ENCODE peak calls at places on chromosomes 5 and 9, in six cellular contexts. One of them, this sample, is unnamed.

GRCh38 chr9:76510041-76510440 is 51.1 kb downstream of the GCNT1 start:
- DNase-seq in sigmoid colon: no peak
- DNase-seq in WERI-Rb-1: no peak
- DNase-seq in activated CD8-positive, alpha-beta memory T cell treated with anti-CD3 and anti-CD28 coated beads, Interleukin-2, amount 50 U/mL, for 48 hours: no peak
- DNase-seq in stimulated activated CD4-positive, alpha-beta T cell treated with anti-CD3 and anti-CD28 coated beads, Interleukin-1b, Interleukin-23, amount 100 ng/mL, for 4 hours: no peak
- DNase-seq in NCI-H1092: no peak
- DNase-seq in this sample: no peak

GRCh38 chr9:98372077-98372812 is 116.8 kb upstream of the TBC1D2 start:
- DNase-seq in NCI-H1092: no peak
- DNase-seq in stimulated activated CD4-positive, alpha-beta T cell treated with anti-CD3 and anti-CD28 coated beads, Interleukin-1b, Interleukin-23, amount 100 ng/mL, for 4 hours: no peak
- DNase-seq in WERI-Rb-1: no peak
- DNase-seq in activated CD8-positive, alpha-beta memory T cell treated with anti-CD3 and anti-CD28 coated beads, Interleukin-2, amount 50 U/mL, for 48 hours: no peak
- DNase-seq in sigmoid colon: peak; percentile 68
- DNase-seq in this sample: no peak

GRCh38 chr5:58087131-58087530 is 372.8 kb downstream of the PLK2 start:
- DNase-seq in WERI-Rb-1: no peak
- DNase-seq in stimulated activated CD4-positive, alpha-beta T cell treated with anti-CD3 and anti-CD28 coated beads, Interleukin-1b, Interleukin-23, amount 100 ng/mL, for 4 hours: no peak
- DNase-seq in sigmoid colon: no peak
- DNase-seq in NCI-H1092: no peak
- DNase-seq in activated CD8-positive, alpha-beta memory T cell treated with anti-CD3 and anti-CD28 coated beads, Interleukin-2, amount 50 U/mL, for 48 hours: no peak
- DNase-seq in this sample: no peak

GRCh38 chr9:11023201-11023600 is 410.4 kb upstream of the PTPRD start:
- DNase-seq in NCI-H1092: no peak
- DNase-seq in activated CD8-positive, alpha-beta memory T cell treated with anti-CD3 and anti-CD28 coated beads, Interleukin-2, amount 50 U/mL, for 48 hours: no peak
- DNase-seq in stimulated activated CD4-positive, alpha-beta T cell treated with anti-CD3 and anti-CD28 coated beads, Interleukin-1b, Interleukin-23, amount 100 ng/mL, for 4 hours: no peak
- DNase-seq in WERI-Rb-1: no peak
- DNase-seq in sigmoid colon: no peak
- DNase-seq in this sample: no peak

GRCh38 chr5:159764283-159764927 is 151.9 kb upstream of the ADRA1B start:
- DNase-seq in NCI-H1092: no peak
- DNase-seq in stimulated activated CD4-positive, alpha-beta T cell treated with anti-CD3 and anti-CD28 coated beads, Interleukin-1b, Interleukin-23, amount 100 ng/mL, for 4 hours: no peak
- DNase-seq in sigmoid colon: no peak
- DNase-seq in activated CD8-positive, alpha-beta memory T cell treated with anti-CD3 and anti-CD28 coated beads, Interleukin-2, amount 50 U/mL, for 48 hours: no peak
- DNase-seq in WERI-Rb-1: no peak
- DNase-seq in this sample: no peak

GRCh38 chr5:167827766-167828165 is 463.7 kb upstream of the WWC1 start:
- DNase-seq in sigmoid colon: no peak
- DNase-seq in NCI-H1092: no peak
- DNase-seq in WERI-Rb-1: no peak
- DNase-seq in activated CD8-positive, alpha-beta memory T cell treated with anti-CD3 and anti-CD28 coated beads, Interleukin-2, amount 50 U/mL, for 48 hours: no peak
- DNase-seq in stimulated activated CD4-positive, alpha-beta T cell treated with anti-CD3 and anti-CD28 coated beads, Interleukin-1b, Interleukin-23, amount 100 ng/mL, for 4 hours: no peak
- DNase-seq in this sample: no peak

GRCh38 chr5:21152611-21153010 is 1164.6 kb upstream of the CDH18 start:
- DNase-seq in activated CD8-positive, alpha-beta memory T cell treated with anti-CD3 and anti-CD28 coated beads, Interleukin-2, amount 50 U/mL, for 48 hours: no peak
- DNase-seq in sigmoid colon: no peak
- DNase-seq in WERI-Rb-1: no peak
- DNase-seq in NCI-H1092: no peak
- DNase-seq in stimulated activated CD4-positive, alpha-beta T cell treated with anti-CD3 and anti-CD28 coated beads, Interleukin-1b, Interleukin-23, amount 100 ng/mL, for 4 hours: no peak
- DNase-seq in this sample: no peak

GRCh38 chr5:17817946-17818345 is 183.7 kb downstream of the TAF11L14 start:
- DNase-seq in WERI-Rb-1: no peak
- DNase-seq in stimulated activated CD4-positive, alpha-beta T cell treated with anti-CD3 and anti-CD28 coated beads, Interleukin-1b, Interleukin-23, amount 100 ng/mL, for 4 hours: no peak
- DNase-seq in NCI-H1092: no peak
- DNase-seq in sigmoid colon: no peak
- DNase-seq in activated CD8-positive, alpha-beta memory T cell treated with anti-CD3 and anti-CD28 coated beads, Interleukin-2, amount 50 U/mL, for 48 hours: no peak
- DNase-seq in this sample: no peak

GRCh38 chr5:36502608-36503007 is 103.8 kb upstream of the SLC1A3 start:
- DNase-seq in stimulated activated CD4-positive, alpha-beta T cell treated with anti-CD3 and anti-CD28 coated beads, Interleukin-1b, Interleukin-23, amount 100 ng/mL, for 4 hours: no peak
- DNase-seq in activated CD8-positive, alpha-beta memory T cell treated with anti-CD3 and anti-CD28 coated beads, Interleukin-2, amount 50 U/mL, for 48 hours: no peak
- DNase-seq in WERI-Rb-1: no peak
- DNase-seq in NCI-H1092: no peak
- DNase-seq in sigmoid colon: no peak
- DNase-seq in this sample: no peak

GRCh38 chr9:5892456-5893133 is 1.9 kb downstream of the MLANA start:
- DNase-seq in activated CD8-positive, alpha-beta memory T cell treated with anti-CD3 and anti-CD28 coated beads, Interleukin-2, amount 50 U/mL, for 48 hours: no peak
- DNase-seq in stimulated activated CD4-positive, alpha-beta T cell treated with anti-CD3 and anti-CD28 coated beads, Interleukin-1b, Interleukin-23, amount 100 ng/mL, for 4 hours: no peak
- DNase-seq in sigmoid colon: no peak
- DNase-seq in NCI-H1092: no peak
- DNase-seq in WERI-Rb-1: no peak
- DNase-seq in this sample: peak; percentile 16

GRCh38 chr9:21096172-21096900 is 18.6 kb upstream of the IFNB1 start:
- DNase-seq in WERI-Rb-1: no peak
- DNase-seq in NCI-H1092: no peak
- DNase-seq in stimulated activated CD4-positive, alpha-beta T cell treated with anti-CD3 and anti-CD28 coated beads, Interleukin-1b, Interleukin-23, amount 100 ng/mL, for 4 hours: peak; percentile 11
- DNase-seq in sigmoid colon: no peak
- DNase-seq in activated CD8-positive, alpha-beta memory T cell treated with anti-CD3 and anti-CD28 coated beads, Interleukin-2, amount 50 U/mL, for 48 hours: no peak
- DNase-seq in this sample: no peak

GRCh38 chr5:51398875-51399635 is 15.8 kb downstream of the ISL1 start:
- DNase-seq in sigmoid colon: no peak
- DNase-seq in NCI-H1092: no peak
- DNase-seq in stimulated activated CD4-positive, alpha-beta T cell treated with anti-CD3 and anti-CD28 coated beads, Interleukin-1b, Interleukin-23, amount 100 ng/mL, for 4 hours: no peak
- DNase-seq in WERI-Rb-1: no peak
- DNase-seq in activated CD8-positive, alpha-beta memory T cell treated with anti-CD3 and anti-CD28 coated beads, Interleukin-2, amount 50 U/mL, for 48 hours: no peak
- DNase-seq in this sample: peak; percentile 3

GRCh38 chr5:142403583-142403982 is 78.8 kb upstream of the SPRY4 start:
- DNase-seq in NCI-H1092: no peak
- DNase-seq in sigmoid colon: no peak
- DNase-seq in activated CD8-positive, alpha-beta memory T cell treated with anti-CD3 and anti-CD28 coated beads, Interleukin-2, amount 50 U/mL, for 48 hours: no peak
- DNase-seq in WERI-Rb-1: no peak
- DNase-seq in stimulated activated CD4-positive, alpha-beta T cell treated with anti-CD3 and anti-CD28 coated beads, Interleukin-1b, Interleukin-23, amount 100 ng/mL, for 4 hours: no peak
- DNase-seq in this sample: no peak

GRCh38 chr5:19534751-19535150 is 453.2 kb downstream of the CDH18 start:
- DNase-seq in NCI-H1092: no peak
- DNase-seq in activated CD8-positive, alpha-beta memory T cell treated with anti-CD3 and anti-CD28 coated beads, Interleukin-2, amount 50 U/mL, for 48 hours: no peak
- DNase-seq in sigmoid colon: no peak
- DNase-seq in stimulated activated CD4-positive, alpha-beta T cell treated with anti-CD3 and anti-CD28 coated beads, Interleukin-1b, Interleukin-23, amount 100 ng/mL, for 4 hours: no peak
- DNase-seq in WERI-Rb-1: no peak
- DNase-seq in this sample: no peak

GRCh38 chr9:96514108-96514824 is 64.3 kb downstream of the HABP4 start:
- DNase-seq in WERI-Rb-1: no peak
- DNase-seq in activated CD8-positive, alpha-beta memory T cell treated with anti-CD3 and anti-CD28 coated beads, Interleukin-2, amount 50 U/mL, for 48 hours: no peak
- DNase-seq in sigmoid colon: no peak
- DNase-seq in NCI-H1092: no peak
- DNase-seq in stimulated activated CD4-positive, alpha-beta T cell treated with anti-CD3 and anti-CD28 coated beads, Interleukin-1b, Interleukin-23, amount 100 ng/mL, for 4 hours: no peak
- DNase-seq in this sample: no peak

GRCh38 chr9:134936021-134936761 is 18.5 kb upstream of the FCN1 start:
- DNase-seq in NCI-H1092: no peak
- DNase-seq in activated CD8-positive, alpha-beta memory T cell treated with anti-CD3 and anti-CD28 coated beads, Interleukin-2, amount 50 U/mL, for 48 hours: no peak
- DNase-seq in WERI-Rb-1: peak; percentile 80
- DNase-seq in sigmoid colon: no peak
- DNase-seq in stimulated activated CD4-positive, alpha-beta T cell treated with anti-CD3 and anti-CD28 coated beads, Interleukin-1b, Interleukin-23, amount 100 ng/mL, for 4 hours: no peak
- DNase-seq in this sample: peak; percentile 39

GRCh38 chr9:69542942-69543704 is 129.0 kb downstream of the APBA1 start:
- DNase-seq in activated CD8-positive, alpha-beta memory T cell treated with anti-CD3 and anti-CD28 coated beads, Interleukin-2, amount 50 U/mL, for 48 hours: no peak
- DNase-seq in NCI-H1092: peak; percentile 51
- DNase-seq in WERI-Rb-1: no peak
- DNase-seq in stimulated activated CD4-positive, alpha-beta T cell treated with anti-CD3 and anti-CD28 coated beads, Interleukin-1b, Interleukin-23, amount 100 ng/mL, for 4 hours: no peak
- DNase-seq in sigmoid colon: no peak
- DNase-seq in this sample: peak; percentile 15

GRCh38 chr5:114192108-114192507 is 169.8 kb upstream of the KCNN2 start:
- DNase-seq in activated CD8-positive, alpha-beta memory T cell treated with anti-CD3 and anti-CD28 coated beads, Interleukin-2, amount 50 U/mL, for 48 hours: no peak
- DNase-seq in WERI-Rb-1: no peak
- DNase-seq in sigmoid colon: no peak
- DNase-seq in stimulated activated CD4-positive, alpha-beta T cell treated with anti-CD3 and anti-CD28 coated beads, Interleukin-1b, Interleukin-23, amount 100 ng/mL, for 4 hours: no peak
- DNase-seq in NCI-H1092: no peak
- DNase-seq in this sample: no peak

GRCh38 chr5:1540831-1541661 is 17.3 kb upstream of the LPCAT1 start:
- DNase-seq in NCI-H1092: no peak
- DNase-seq in sigmoid colon: peak; percentile 52
- DNase-seq in activated CD8-positive, alpha-beta memory T cell treated with anti-CD3 and anti-CD28 coated beads, Interleukin-2, amount 50 U/mL, for 48 hours: peak; percentile 38
- DNase-seq in stimulated activated CD4-positive, alpha-beta T cell treated with anti-CD3 and anti-CD28 coated beads, Interleukin-1b, Interleukin-23, amount 100 ng/mL, for 4 hours: no peak
- DNase-seq in WERI-Rb-1: peak; percentile 5
- DNase-seq in this sample: no peak

This sample was measured in NCI-H82.